ENCODE peak calls at places on chromosomes 4 and X, in four cellular contexts. Z is WTC11, Y is K562, N is HepG2. L is an unnamed sample.

GRCh38 chr4:113368056-113368455 is 318.6 kb downstream of the ANK2 start:
- DNase-seq in Y (no peak), Z (no peak), N (no peak), L (no peak)

GRCh38 chrX:13598877-13599276 is 29.5 kb downstream of the EGFL6 start:
- DNase-seq in N (no peak), Y (peak), Z (peak), L (peak)

GRCh38 chrX:21838937-21839333 is 482 bp upstream of the MBTPS2 start:
- DNase-seq in N (peak), Z (no peak), Y (no peak), L (no peak)

GRCh38 chrX:24268786-24269185 is 45.1 kb downstream of the SUPT20HL2 start:
- DNase-seq in Z (no peak), Y (no peak), N (no peak), L (no peak)

GRCh38 chr4:156992943-156993342 is 21.3 kb upstream of the PDGFC start:
- DNase-seq in Y (no peak), Z (no peak), N (no peak), L (no peak)

GRCh38 chr4:101418466-101418865 is 71.1 kb upstream of the PPP3CA start:
- DNase-seq in Y (no peak), Z (no peak), N (no peak), L (no peak)

GRCh38 chr4:159272341-159273125 is 169.7 kb downstream of the RAPGEF2 start:
- DNase-seq in Z (no peak), N (no peak), Y (no peak), L (no peak)

GRCh38 chr4:154489558-154490260 is 1.9 kb downstream of the DCHS2 start:
- DNase-seq in Z (no peak), N (no peak), Y (no peak), L (no peak)

GRCh38 chrX:23434356-23434884 is 99.8 kb downstream of the PTCHD1 start:
- DNase-seq in Y (no peak), Z (no peak), N (no peak), L (no peak)

GRCh38 chrX:67693928-67694327 is 150.1 kb downstream of the AR start:
- DNase-seq in N (no peak), Y (no peak), Z (no peak), L (no peak)

GRCh38 chr4:150782921-150783320 is 201.0 kb downstream of the MAB21L2 start:
- DNase-seq in Z (no peak), Y (no peak), N (no peak), L (no peak)

GRCh38 chr4:182897601-182898478 is 19.3 kb downstream of the DCTD start:
- DNase-seq in Y (no peak), N (peak), Z (no peak), L (no peak)

GRCh38 chr4:157222764-157223145 is 2.2 kb downstream of the GRIA2 start:
- DNase-seq in N (no peak), Y (no peak), Z (no peak), L (no peak)

GRCh38 chrX:47540754-47541538 is 20.1 kb upstream of the ARAF start:
- DNase-seq in Y (peak), Z (peak), N (peak), L (peak)

GRCh38 chr4:53923921-53924320 is 140.5 kb downstream of the CHIC2 start:
- DNase-seq in N (no peak), Y (no peak), Z (no peak), L (no peak)
- TF ChIP-seq ELF4 in N (no peak), Y (no peak), Z (no peak), L (no peak)

DNA sequence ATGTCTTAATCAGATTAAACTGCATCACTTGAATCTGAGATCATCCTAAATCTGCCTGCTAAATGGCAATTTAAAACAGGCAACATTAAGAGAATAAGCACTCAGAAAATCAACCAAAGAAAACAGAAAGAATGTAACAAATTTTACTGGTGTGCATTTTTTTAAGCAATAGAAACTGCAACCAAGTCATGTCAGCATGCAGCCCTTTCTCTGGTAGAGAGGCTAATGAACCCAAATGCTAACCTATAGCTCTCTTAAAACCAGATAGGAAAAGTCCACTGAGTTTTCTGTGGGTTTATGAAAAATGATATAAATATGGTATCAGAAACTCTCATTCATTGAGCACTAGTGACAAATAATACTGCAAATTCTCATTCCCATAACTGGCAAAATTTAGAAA is 35.6 kb downstream of the COL25A1 start:
- DNase-seq in N (no peak), Y (no peak), Z (no peak), L (no peak)
- TF ChIP-seq ELF4 in N (no peak), Y (no peak), Z (no peak), L (no peak)

GRCh38 chr4:42492977-42493376 is 95.7 kb downstream of the SHISA3 start:
- DNase-seq in Y (no peak), N (peak), Z (no peak), L (no peak)
- TF ChIP-seq ELF4 in Y (no peak), N (no peak), Z (no peak), L (no peak)

DNA sequence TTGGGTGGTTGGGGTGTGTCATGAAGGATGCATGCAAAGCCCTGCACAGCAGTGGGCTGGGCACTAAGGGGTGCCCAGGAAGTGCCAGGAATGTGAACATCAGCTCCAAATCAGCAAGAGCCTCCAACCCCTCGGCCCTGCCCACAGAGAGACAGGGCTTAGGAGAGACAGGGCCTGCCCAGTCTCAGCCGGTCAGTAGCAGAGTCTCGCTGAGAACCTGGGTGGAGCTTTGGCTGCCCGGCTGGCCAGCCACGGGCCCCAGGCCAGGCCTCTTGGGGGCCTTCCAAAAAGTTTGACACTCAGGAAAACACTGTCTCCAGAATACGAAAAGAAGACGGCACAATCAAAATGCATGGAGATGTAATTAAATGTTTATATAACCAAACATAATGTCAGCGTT is 4.3 kb upstream of the MXD4 start:
- DNase-seq in Y (no peak), N (no peak), Z (no peak), L (no peak)
- TF ChIP-seq ELF4 in Y (no peak), N (no peak), Z (no peak), L (no peak)

GRCh38 chr4:130210871-130211270 is 1114.9 kb downstream of the C4orf33 start:
- DNase-seq in N (no peak), Z (no peak), Y (no peak), L (peak)
- TF ChIP-seq ELF4 in N (no peak), Z (no peak), Y (no peak), L (no peak)

GRCh38 chr4:2248821-2249261 is 6.9 kb upstream of the HAUS3 start:
- DNase-seq in Z (no peak), N (no peak), Y (no peak), L (no peak)
- TF ChIP-seq ELF4 in Z (no peak), N (no peak), Y (no peak), L (no peak)

DNA sequence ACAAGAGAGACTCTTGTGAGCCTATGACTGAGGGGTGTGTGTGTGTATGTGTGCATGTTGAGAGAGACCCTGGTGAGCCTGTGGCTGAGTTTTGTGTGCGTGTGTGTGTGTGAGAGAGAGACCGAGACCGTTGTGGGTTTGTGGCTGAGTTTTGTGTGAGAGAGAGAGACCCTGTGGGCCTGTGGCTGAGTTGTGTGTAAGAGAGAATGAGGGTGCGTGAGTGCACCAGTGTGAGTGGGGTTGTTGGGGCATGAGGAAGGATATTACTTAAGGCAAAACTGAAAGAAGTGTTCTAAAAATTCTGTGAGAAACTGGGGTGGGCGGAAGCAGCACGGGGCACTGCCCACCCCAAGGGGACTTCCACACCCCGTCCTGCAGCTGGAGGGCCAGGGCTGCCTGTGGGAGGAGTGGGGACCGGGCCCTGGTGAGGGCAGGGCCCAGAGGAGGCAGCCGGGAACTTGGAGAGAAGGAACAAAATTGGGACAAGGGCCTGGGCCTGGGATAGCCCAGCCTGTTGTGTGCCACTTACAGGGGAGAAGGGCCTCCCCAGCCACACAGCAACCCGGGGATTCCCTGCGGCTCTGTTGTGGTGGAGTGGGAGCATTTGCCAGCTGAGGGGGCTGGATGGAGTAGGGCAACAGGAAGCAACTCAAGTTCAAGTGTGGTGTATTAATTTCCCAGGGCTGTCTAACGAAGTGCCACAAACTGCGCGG is 22.0 kb downstream of the TMEM131L start:
- DNase-seq in N (no peak), Z (no peak), Y (no peak), L (no peak)
- TF ChIP-seq ELF4 in N (no peak), Z (no peak), Y (no peak), L (no peak)

L was measured in HEK293T.